ENCODE peak calls at places on chromosomes 12 and 14, in four cellular contexts. W is transverse colon; Q is IMR-90; V is CD8-positive, alpha-beta T cell. E is an unnamed sample.

GRCh38 chr14:61493239-61493638 is 171.9 kb downstream of the PRKCH start:
- DNase-seq in W (no peak), Q (peak; percentile 94), V (no peak), E (no peak)

GRCh38 chr12:122917508-122918227 is 21.7 kb upstream of the VPS37B start:
- DNase-seq in W (peak; percentile 77), Q (peak; percentile 73), V (no peak), E (peak; percentile 79)

GRCh38 chr12:49089831-49090773 is 4.5 kb downstream of the DHH start:
- DNase-seq in W (no peak), Q (peak; percentile 33), V (peak; percentile 39), E (no peak)

GRCh38 chr12:50132505-50133135 is 20.6 kb downstream of the COX14 start:
- DNase-seq in W (no peak), Q (peak; percentile 61), V (no peak), E (no peak)

GRCh38 chr12:131980263-131980662 is 30.5 kb downstream of the EP400 start:
- DNase-seq in W (no peak), Q (peak; percentile 28), V (no peak), E (no peak)

GRCh38 chr14:99015833-99016232 is 256.2 kb downstream of the BCL11B start:
- DNase-seq in W (no peak), Q (no peak), V (no peak), E (peak; percentile 52)

GRCh38 chr12:91155990-91156389 is 26.6 kb downstream of the DCN start:
- DNase-seq in W (no peak), Q (no peak), V (no peak), E (no peak)

GRCh38 chr12:131088701-131089525 is 135.2 kb downstream of the ADGRD1 start:
- DNase-seq in W (no peak), Q (no peak), V (no peak), E (peak; percentile 27)

GRCh38 chr12:71981149-71981548 is 42.5 kb downstream of the TPH2 start:
- DNase-seq in W (no peak), Q (peak; percentile 6), V (no peak), E (no peak)

GRCh38 chr14:104974665-104975390 is 3.3 kb downstream of the AHNAK2 start:
- DNase-seq in W (no peak), Q (no peak), V (no peak), E (peak; percentile 71)
- H3K4me1 ChIP-seq in W (peaks cover 67% of the 10 kb centered on the region), Q (peaks cover 37% of the 10 kb centered on the region), V (peaks cover 8% of the 10 kb centered on the region), E (peaks cover 40% of the 10 kb centered on the region)

GRCh38 chr14:100069161-100069800 is 4.1 kb downstream of the EVL start:
- DNase-seq in W (no peak), Q (no peak), V (no peak), E (no peak)

GRCh38 chr14:100072783-100073346 is 7.6 kb downstream of the EVL start:
- DNase-seq in W (peak; percentile 75), Q (no peak), V (peak; percentile 77), E (no peak)

GRCh38 chr14:100074431-100075100 is 9.3 kb downstream of the EVL start:
- DNase-seq in W (no peak), Q (no peak), V (no peak), E (no peak)

GRCh38 chr14:100070310-100070709 is 5.1 kb downstream of the EVL start:
- DNase-seq in W (no peak), Q (no peak), V (peak; percentile 88), E (no peak)

GRCh38 chr14:100071545-100071944 is 6.3 kb downstream of the EVL start:
- DNase-seq in W (no peak), Q (no peak), V (peak; percentile 74), E (no peak)
- H3K4me3 ChIP-seq in W (no peak overlapping the region), Q (no peak overlapping the region), V (peak overlapping the region; percentile 20), E (no peak overlapping the region)

GRCh38 chr12:47803196-47803875 is 16.4 kb downstream of the HDAC7 start:
- DNase-seq in W (no peak), Q (no peak), V (no peak), E (no peak)
- H3K4me1 ChIP-seq in W (peaks cover 91% of the 10 kb centered on the region), Q (peaks cover 49% of the 10 kb centered on the region), V (peaks cover 92% of the 10 kb centered on the region), E (peaks cover 1% of the 10 kb centered on the region)

GRCh38 chr14:93329965-93330608 is 2.7 kb downstream of the BTBD7 start:
- DNase-seq in W (no peak), Q (no peak), V (no peak), E (no peak)
- H3K4me3 ChIP-seq in W (no peak overlapping the region), Q (no peak overlapping the region), V (no peak overlapping the region), E (peak overlapping the region; percentile 97)

GRCh38 chr12:3168775-3169221 is 91.6 kb downstream of the TSPAN9 start:
- DNase-seq in W (no peak), Q (peak; percentile 99), V (no peak), E (peak; percentile 97)

GRCh38 chr12:3168223-3168770 is 91.1 kb downstream of the TSPAN9 start:
- DNase-seq in W (no peak), Q (no peak), V (no peak), E (no peak)

GRCh38 chr12:3172124-3173007 is 95.2 kb downstream of the TSPAN9 start:
- DNase-seq in W (no peak), Q (no peak), V (no peak), E (no peak)

GRCh38 chr12:3171195-3171591 is 94.0 kb downstream of the TSPAN9 start:
- DNase-seq in W (no peak), Q (peak; percentile 45), V (no peak), E (no peak)

DNA sequence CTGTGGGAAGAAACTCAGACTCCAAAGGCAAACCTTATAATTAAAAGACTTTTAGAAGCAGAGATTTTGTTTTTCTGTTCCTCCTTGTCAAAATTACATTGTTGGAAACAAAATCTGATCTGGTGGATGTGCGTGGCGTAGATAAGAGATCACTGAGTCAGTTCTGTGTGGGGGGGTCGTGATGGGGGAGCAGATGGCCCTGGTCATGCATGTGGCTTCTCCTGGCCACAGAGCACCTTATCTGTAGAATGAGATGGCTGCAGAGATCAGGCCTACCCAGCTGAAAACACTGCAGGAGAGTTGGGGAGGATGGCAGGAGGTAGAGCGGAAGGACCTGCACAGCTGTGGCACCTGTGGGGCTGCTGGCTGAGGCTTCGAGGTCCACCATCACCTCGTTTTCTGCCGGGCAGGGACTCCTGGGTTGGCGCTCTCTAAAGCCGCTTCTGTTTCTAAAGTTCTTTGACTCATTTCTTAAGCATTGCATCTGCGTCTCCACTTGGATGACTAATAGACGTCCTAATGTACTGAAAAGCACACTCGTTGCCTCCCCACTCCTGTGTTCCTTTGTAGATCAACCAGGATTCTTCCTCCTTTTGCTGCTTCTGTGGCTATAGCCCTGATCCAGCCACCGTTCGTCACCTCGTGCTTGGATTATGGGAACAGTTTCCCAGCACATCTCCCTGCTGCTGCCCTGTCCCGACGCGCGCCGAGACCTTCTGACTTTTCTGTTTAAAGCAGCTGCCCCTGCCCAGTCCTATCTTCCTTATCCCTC is 93.4 kb downstream of the TSPAN9 start:
- DNase-seq in W (no peak), Q (peak; percentile 97), V (no peak), E (no peak)
- H3K4me1 ChIP-seq in W (no peaks in the 10 kb centered on the region), Q (peaks cover 39% of the 10 kb centered on the region), V (no peaks in the 10 kb centered on the region), E (peaks cover 37% of the 10 kb centered on the region)

E was measured in RWPE2.